ENCODE peak calls at places on chromosomes 13 and 19, in ten cellular contexts. K is fibroblast of lung, M is transverse colon, F is heart left ventricle, N is neural progenitor cell, I is thyroid gland, B is right lobe of liver, H is cardiac muscle cell, V is gastrocnemius medialis, S is pancreas. A is an unnamed sample.

GRCh38 chr13:101283782-101284181 is 132.5 kb downstream of the NALCN start:
- DNase-seq in K (no peak), M (no peak), F (no peak), N (no peak), I (no peak), B (no peak), H (no peak), V (no peak), S (no peak), A (no peak)

GRCh38 chr19:41546386-41546789 is 29.6 kb upstream of the CEACAM21 start:
- DNase-seq in K (no peak), M (peak; percentile 58), F (peak; percentile 42), N (no peak), I (no peak), B (no peak), H (no peak), V (no peak), S (no peak), A (no peak)

GRCh38 chr19:34461375-34462100 is 20.0 kb upstream of the WTIP start:
- DNase-seq in K (peak; percentile 30), M (no peak), F (no peak), N (no peak), I (no peak), B (no peak), H (no peak), V (peak; percentile 20), S (no peak), A (peak; percentile 34)

GRCh38 chr13:23610187-23610576 is 40.0 kb downstream of the TNFRSF19 start:
- DNase-seq in K (peak; percentile 51), M (no peak), F (peak; percentile 27), N (no peak), I (no peak), B (no peak), H (no peak), V (no peak), S (no peak), A (no peak)

GRCh38 chr19:33171916-33172359 is 22.2 kb upstream of the LRP3 start:
- DNase-seq in K (peak; percentile 38), M (no peak), F (no peak), N (no peak), I (no peak), B (no peak), H (no peak), V (no peak), S (no peak), A (no peak)

GRCh38 chr13:80399340-80400163 is 58.6 kb upstream of the SPRY2 start:
- DNase-seq in K (no peak), M (peak; percentile 23), F (no peak), N (peak; percentile 10), I (peak; percentile 65), B (no peak), H (no peak), V (no peak), S (no peak), A (no peak)

GRCh38 chr13:43374621-43375020 is 351.2 kb downstream of the DNAJC15 start:
- DNase-seq in K (peak; percentile 44), M (no peak), F (no peak), N (no peak), I (no peak), B (no peak), H (peak; percentile 80), V (no peak), S (no peak), A (no peak)

GRCh38 chr19:49676136-49676689 is 858 bp upstream of the PRMT1 start:
- DNase-seq in K (peak; percentile 97), M (peak; percentile 90), F (peak; percentile 88), N (peak; percentile 96), I (peak; percentile 85), B (peak; percentile 77), H (peak; percentile 97), V (peak; percentile 82), S (peak; percentile 90), A (no peak)

GRCh38 chr13:32468502-32469147 is 40.7 kb upstream of the N4BP2L1 start:
- DNase-seq in K (no peak), M (no peak), F (no peak), N (no peak), I (no peak), B (no peak), H (peak; percentile 58), V (no peak), S (no peak), A (no peak)

GRCh38 chr19:17455711-17456123 is 5.0 kb downstream of the NXNL1 start:
- DNase-seq in K (no peak), M (no peak), F (no peak), N (peak; percentile 37), I (peak; percentile 42), B (no peak), H (no peak), V (no peak), S (no peak), A (no peak)

GRCh38 chr19:51339687-51340656 is 2.0 kb downstream of the VSIG10L start:
- DNase-seq in K (peak; percentile 96), M (peak; percentile 99), F (peak; percentile 97), N (peak; percentile 98), I (peak; percentile 96), B (peak; percentile 100), H (peak; percentile 99), V (peak; percentile 97), S (peak; percentile 95), A (peak; percentile 99)

GRCh38 chr19:18612772-18613588 is at the start of gene TMEM59L:
- DNase-seq in K (no peak), M (no peak), F (no peak), N (peak; percentile 77), I (no peak), B (no peak), H (no peak), V (no peak), S (no peak), A (no peak)

GRCh38 chr13:42215578-42216421 is 56.2 kb upstream of the AKAP11 start:
- DNase-seq in K (peak; percentile 68), M (no peak), F (no peak), N (peak; percentile 58), I (peak; percentile 37), B (no peak), H (peak; percentile 55), V (no peak), S (no peak), A (no peak)

GRCh38 chr19:41373993-41374392 is 2.3 kb upstream of the TMEM91 start:
- DNase-seq in K (peak; percentile 93), M (peak; percentile 79), F (peak; percentile 88), N (no peak), I (peak; percentile 95), B (no peak), H (peak; percentile 97), V (no peak), S (peak; percentile 83), A (peak; percentile 55)

DNA sequence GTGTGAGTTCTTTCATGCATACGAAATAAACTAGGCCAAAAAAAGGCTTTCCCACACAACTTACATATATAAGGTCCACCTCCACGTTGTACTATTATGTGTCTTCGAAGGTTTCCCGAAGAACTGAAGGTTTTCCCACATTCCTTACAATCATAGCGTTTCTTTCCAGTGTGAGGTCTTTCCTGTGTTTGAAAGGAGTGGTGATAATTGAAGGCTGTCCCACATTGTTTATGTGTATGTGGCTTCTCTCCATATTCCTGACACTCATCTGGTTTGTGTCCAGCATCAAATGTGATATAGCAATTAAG is 14.6 kb downstream of the ZNF442 start:
- DNase-seq in K (peak; percentile 5), M (no peak), F (no peak), N (no peak), I (no peak), B (no peak), H (no peak), V (no peak), S (no peak), A (no peak)
- H3K4me1 ChIP-seq in K (no peaks in the 10 kb centered on the region), M (no peaks in the 10 kb centered on the region), F (no peaks in the 10 kb centered on the region), N (no peaks in the 10 kb centered on the region), I (no peaks in the 10 kb centered on the region), B (no peaks in the 10 kb centered on the region), H (no peaks in the 10 kb centered on the region), V (no peaks in the 10 kb centered on the region), S (no peaks in the 10 kb centered on the region), A (no peaks in the 10 kb centered on the region)

DNA sequence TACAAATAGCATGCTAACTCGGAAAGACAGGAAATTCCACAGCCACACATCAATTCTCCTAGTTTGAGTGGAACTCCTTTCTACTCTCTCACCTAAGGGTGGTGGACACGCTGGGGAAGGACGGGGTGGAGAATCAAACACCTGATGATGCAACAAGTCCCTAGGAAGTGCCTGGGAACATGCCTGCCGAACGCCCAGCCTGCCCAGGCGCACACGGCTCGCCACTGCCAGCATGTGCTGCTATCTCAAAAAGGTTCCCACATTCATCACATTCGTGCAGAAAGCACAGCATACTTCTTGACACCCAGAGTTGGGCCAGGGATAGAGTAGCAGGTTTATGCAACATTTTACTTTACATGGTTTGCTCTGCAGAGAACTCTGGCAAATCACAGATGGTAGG is 164.6 kb downstream of the ABCC4 start:
- DNase-seq in K (no peak), M (no peak), F (no peak), N (no peak), I (no peak), B (no peak), H (no peak), V (no peak), S (peak; percentile 27), A (no peak)
- H3K27me3 ChIP-seq in K (no peaks in the 10 kb centered on the region), M (no peaks in the 10 kb centered on the region), F (no peaks in the 10 kb centered on the region), N (no peaks in the 10 kb centered on the region), I (no peaks in the 10 kb centered on the region), B (no peaks in the 10 kb centered on the region), H (no peaks in the 10 kb centered on the region), V (no peaks in the 10 kb centered on the region), S (no peaks in the 10 kb centered on the region), A (no peaks in the 10 kb centered on the region)

DNA sequence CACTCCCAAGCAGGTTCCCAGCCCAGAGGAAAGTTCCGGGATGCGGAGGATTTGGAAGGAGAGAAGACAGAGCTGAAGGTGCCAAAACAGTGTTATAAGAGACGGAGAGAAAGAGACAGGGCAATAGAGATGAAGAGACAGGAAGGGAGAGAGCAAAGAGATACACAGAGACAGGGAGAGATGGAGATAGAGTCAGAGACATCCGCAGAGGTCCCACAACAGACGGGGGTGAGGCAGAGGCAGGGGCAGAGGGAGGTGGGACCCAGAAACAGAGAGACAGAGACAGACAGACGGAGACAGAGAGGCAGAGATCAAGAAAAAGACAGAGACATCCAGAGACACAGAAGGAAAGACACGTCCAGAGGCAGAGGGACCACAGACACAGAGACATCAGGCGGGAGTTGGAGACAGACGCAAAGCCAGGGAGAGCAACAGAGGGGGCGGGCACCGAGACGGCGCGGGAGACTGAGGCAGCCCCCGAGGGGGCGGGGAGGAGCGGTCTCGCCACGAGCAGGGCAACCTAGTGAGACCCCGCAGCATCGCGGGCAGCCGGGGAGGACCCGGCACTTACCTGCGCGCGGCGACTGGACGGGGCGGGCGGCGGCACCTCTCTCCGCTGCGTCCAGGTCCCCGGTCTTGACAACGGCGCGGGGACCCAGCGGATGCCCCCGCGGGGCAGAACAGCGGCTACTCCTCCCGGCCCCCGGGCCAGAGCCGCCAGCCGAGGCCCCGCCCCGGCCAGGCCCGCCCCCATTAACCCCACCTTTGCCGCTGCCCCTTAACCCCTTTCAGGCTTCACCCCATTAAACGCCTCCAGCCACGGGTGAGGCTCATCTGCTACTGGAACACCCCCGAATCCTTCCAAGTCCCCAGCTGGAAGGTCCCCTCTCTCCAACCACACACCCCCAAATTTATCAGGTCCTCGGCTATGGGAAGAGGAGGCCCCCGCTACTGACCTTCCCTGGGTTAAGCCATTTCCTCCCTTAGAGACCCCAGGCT is at the start of gene GPR4:
- DNase-seq in K (no peak), M (no peak), F (peak; percentile 45), N (peak; percentile 81), I (no peak), B (peak; percentile 40), H (peak; percentile 54), V (no peak), S (no peak), A (no peak)
- H3K4me3 ChIP-seq in K (no peak within 1 kb of the TSS), M (peak within 1 kb of the TSS; percentile 24), F (peak within 1 kb of the TSS; percentile 95), N (peak within 1 kb of the TSS; percentile 11), I (no peak within 1 kb of the TSS), B (peak within 1 kb of the TSS; percentile 27), H (no peak within 1 kb of the TSS), V (peak within 1 kb of the TSS; percentile 56), S (peak within 1 kb of the TSS; percentile 17), A (peak within 1 kb of the TSS; percentile 56)

GRCh38 chr19:2476451-2477140 is 669 bp downstream of the GADD45B start:
- DNase-seq in K (no peak), M (peak; percentile 67), F (peak; percentile 57), N (peak; percentile 73), I (peak; percentile 42), B (peak; percentile 67), H (peak; percentile 66), V (peak; percentile 15), S (peak; percentile 50), A (no peak)
- H3K4me1 ChIP-seq in K (no peaks in the 10 kb centered on the region), M (peaks cover 38% of the 10 kb centered on the region), F (peaks cover 36% of the 10 kb centered on the region), N (peaks cover 26% of the 10 kb centered on the region), I (peaks cover 31% of the 10 kb centered on the region), B (no peaks in the 10 kb centered on the region), H (peaks cover 12% of the 10 kb centered on the region), V (peaks cover 42% of the 10 kb centered on the region), S (no peaks in the 10 kb centered on the region), A (peaks cover 13% of the 10 kb centered on the region)